ENCODE peak calls at places on chromosome 1, in eight cellular contexts. Y is stimulated activated naive CD8-positive, alpha-beta T cell treated with anti-CD3 and anti-CD28 coated beads, Interleukin-15, Interleukin-2, amounts not matched to agents 100 U/mL and 50 U/mL, for 24 hours; Z is GM04504; F is heart left ventricle; G is HL-60; Q is stimulated activated CD4-positive, alpha-beta T cell treated with anti-CD3 and anti-CD28 coated beads, Interleukin-15, amount 100 ng/mL, for 1 hour; U is AG08396; K is AG09309. D is an unnamed sample.

GRCh38 chr1:70737125-70737524 is 310.5 kb downstream of the PTGER3 start:
- DNase-seq in Y (no peak), Z (no peak), F (no peak), G (no peak), Q (no peak), U (no peak), K (no peak), D (no peak)

GRCh38 chr1:209614151-209614420 is 30.6 kb downstream of the CAMK1G start:
- DNase-seq in Y (no peak), Z (no peak), F (no peak), G (no peak), Q (no peak), U (no peak), K (no peak), D (no peak)

GRCh38 chr1:9344426-9345200 is 51.9 kb downstream of the SPSB1 start:
- DNase-seq in Y (no peak), Z (no peak), F (no peak), G (no peak), Q (no peak), U (no peak), K (no peak), D (no peak)

GRCh38 chr1:1430114-1430982 is 5.1 kb upstream of the VWA1 start:
- DNase-seq in Y (no peak), Z (no peak), F (peak; percentile 87), G (no peak), Q (no peak), U (peak; percentile 87), K (no peak), D (peak; percentile 84)

GRCh38 chr1:26099780-26100179 is 11.8 kb upstream of the PDIK1L start:
- DNase-seq in Y (no peak), Z (no peak), F (no peak), G (no peak), Q (no peak), U (no peak), K (no peak), D (no peak)

GRCh38 chr1:905071-905749 is 18.5 kb upstream of the SAMD11 start:
- DNase-seq in Y (peak; percentile 44), Z (no peak), F (peak; percentile 72), G (peak; percentile 80), Q (no peak), U (peak; percentile 41), K (no peak), D (peak; percentile 66)

GRCh38 chr1:172637522-172637921 is 21.4 kb upstream of the FASLG start:
- DNase-seq in Y (peak; percentile 50), Z (no peak), F (no peak), G (no peak), Q (no peak), U (peak; percentile 43), K (no peak), D (no peak)

GRCh38 chr1:8063298-8064068 is 37.4 kb upstream of the ERRFI1 start:
- DNase-seq in Y (no peak), Z (no peak), F (no peak), G (no peak), Q (no peak), U (no peak), K (no peak), D (no peak)

GRCh38 chr1:59008599-59009347 is 224.9 kb upstream of the JUN start:
- DNase-seq in Y (peak; percentile 32), Z (no peak), F (peak; percentile 39), G (no peak), Q (no peak), U (peak; percentile 18), K (no peak), D (peak; percentile 35)

GRCh38 chr1:156118175-156118868 is 3.8 kb downstream of the LMNA start:
- DNase-seq in Y (no peak), Z (no peak), F (peak; percentile 82), G (no peak), Q (no peak), U (no peak), K (no peak), D (peak; percentile 70)

GRCh38 chr1:61680500-61680899 is 44.4 kb downstream of the TM2D1 start:
- DNase-seq in Y (no peak), Z (no peak), F (no peak), G (no peak), Q (no peak), U (no peak), K (no peak), D (no peak)

D was measured in left cardiac atrium.